ENCODE peak calls at places on chromosome X, in five cellular contexts. One of them, this sample, is unnamed.

GRCh38 chrX:44828008-44828605 is 15.7 kb upstream of the DUSP21 start:
- DNase-seq in activated CD4-positive, alpha-beta T cell treated with anti-CD3 and anti-CD28 coated beads, Interleukin-2, amount 10 ng/mL, durations not matched to agents 7 days and 5 days: no peak
- DNase-seq in smooth muscle cell of the brain vasculature: peak; percentile 2
- DNase-seq in K562: no peak
- DNase-seq in hypothalamus: no peak
- DNase-seq in this sample: peak; percentile 36

GRCh38 chrX:3461824-3462508 is 115.5 kb upstream of the MXRA5 start:
- DNase-seq in activated CD4-positive, alpha-beta T cell treated with anti-CD3 and anti-CD28 coated beads, Interleukin-2, amount 10 ng/mL, durations not matched to agents 7 days and 5 days: no peak
- DNase-seq in smooth muscle cell of the brain vasculature: no peak
- DNase-seq in K562: no peak
- DNase-seq in hypothalamus: no peak
- DNase-seq in this sample: no peak

GRCh38 chrX:140764401-140764919 is 54.9 kb downstream of the LINC00632 start:
- DNase-seq in activated CD4-positive, alpha-beta T cell treated with anti-CD3 and anti-CD28 coated beads, Interleukin-2, amount 10 ng/mL, durations not matched to agents 7 days and 5 days: no peak
- DNase-seq in smooth muscle cell of the brain vasculature: no peak
- DNase-seq in K562: peak; percentile 3
- DNase-seq in hypothalamus: no peak
- DNase-seq in this sample: no peak

GRCh38 chrX:108439961-108440696 is 491 bp downstream of the COL4A5 start:
- DNase-seq in activated CD4-positive, alpha-beta T cell treated with anti-CD3 and anti-CD28 coated beads, Interleukin-2, amount 10 ng/mL, durations not matched to agents 7 days and 5 days: no peak
- DNase-seq in smooth muscle cell of the brain vasculature: no peak
- DNase-seq in K562: peak; percentile 10
- DNase-seq in hypothalamus: no peak
- DNase-seq in this sample: no peak

GRCh38 chrX:43813898-43814297 is 68.4 kb downstream of the MAOB start:
- DNase-seq in activated CD4-positive, alpha-beta T cell treated with anti-CD3 and anti-CD28 coated beads, Interleukin-2, amount 10 ng/mL, durations not matched to agents 7 days and 5 days: peak; percentile 8
- DNase-seq in smooth muscle cell of the brain vasculature: no peak
- DNase-seq in K562: no peak
- DNase-seq in hypothalamus: no peak
- DNase-seq in this sample: no peak

GRCh38 chrX:5559386-5559785 is 669.3 kb downstream of the NLGN4X start:
- DNase-seq in activated CD4-positive, alpha-beta T cell treated with anti-CD3 and anti-CD28 coated beads, Interleukin-2, amount 10 ng/mL, durations not matched to agents 7 days and 5 days: no peak
- DNase-seq in smooth muscle cell of the brain vasculature: no peak
- DNase-seq in K562: no peak
- DNase-seq in hypothalamus: no peak
- DNase-seq in this sample: no peak

GRCh38 chrX:15298201-15298600 is 17.2 kb downstream of the ASB11 start:
- DNase-seq in activated CD4-positive, alpha-beta T cell treated with anti-CD3 and anti-CD28 coated beads, Interleukin-2, amount 10 ng/mL, durations not matched to agents 7 days and 5 days: no peak
- DNase-seq in smooth muscle cell of the brain vasculature: no peak
- DNase-seq in K562: no peak
- DNase-seq in hypothalamus: no peak
- DNase-seq in this sample: no peak

GRCh38 chrX:47030339-47030738 is 47.9 kb upstream of the RGN start:
- DNase-seq in activated CD4-positive, alpha-beta T cell treated with anti-CD3 and anti-CD28 coated beads, Interleukin-2, amount 10 ng/mL, durations not matched to agents 7 days and 5 days: peak; percentile 41
- DNase-seq in smooth muscle cell of the brain vasculature: peak; percentile 61
- DNase-seq in K562: peak; percentile 35
- DNase-seq in hypothalamus: no peak
- DNase-seq in this sample: peak; percentile 20

GRCh38 chrX:67724359-67725110 is 180.7 kb downstream of the AR start:
- DNase-seq in activated CD4-positive, alpha-beta T cell treated with anti-CD3 and anti-CD28 coated beads, Interleukin-2, amount 10 ng/mL, durations not matched to agents 7 days and 5 days: no peak
- DNase-seq in smooth muscle cell of the brain vasculature: no peak
- DNase-seq in K562: no peak
- DNase-seq in hypothalamus: no peak
- DNase-seq in this sample: no peak

GRCh38 chrX:42686706-42687105 is 91.3 kb downstream of the PPP1R2C start:
- DNase-seq in activated CD4-positive, alpha-beta T cell treated with anti-CD3 and anti-CD28 coated beads, Interleukin-2, amount 10 ng/mL, durations not matched to agents 7 days and 5 days: no peak
- DNase-seq in smooth muscle cell of the brain vasculature: no peak
- DNase-seq in K562: no peak
- DNase-seq in hypothalamus: no peak
- DNase-seq in this sample: no peak

This sample was measured in HFF-Myc.